ENCODE peak calls at places on chromosomes 16 and 17, in ten cellular contexts. Z is DND-41; S is transverse colon; I is spleen; U is A549; T is GM23248; V is ascending aorta; Y is CD8-positive, alpha-beta T cell; F is heart left ventricle; C is uterus. L is an unnamed sample. For H3K4me1, the result is how much of the 10 kb centered on the place peaks cover.

GRCh38 chr17:49180303-49180702 is 30.1 kb downstream of the GNGT2 start:
- DNase-seq in Z (peak), S (peak), I (peak), U (peak), T (peak), V (no peak), Y (peak), F (peak), C (peak), L (peak)

GRCh38 chr16:76268824-76269223 is 8.4 kb upstream of the CNTNAP4 start:
- DNase-seq in Z (no peak), S (no peak), I (no peak), U (no peak), T (no peak), V (no peak), Y (no peak), F (no peak), C (no peak), L (no peak)

GRCh38 chr16:84847554-84848415 is 28.0 kb downstream of the CRISPLD2 start:
- DNase-seq in Z (no peak), S (no peak), I (no peak), U (no peak), T (no peak), V (no peak), Y (no peak), F (peak), C (no peak), L (no peak)

GRCh38 chr16:88940196-88941050 is 36.6 kb downstream of the CBFA2T3 start:
- DNase-seq in Z (peak), S (no peak), I (peak), U (peak), T (peak), V (no peak), Y (no peak), F (peak), C (no peak), L (no peak)

GRCh38 chr17:77892469-77893143 is 65.9 kb upstream of the TNRC6C start:
- DNase-seq in Z (peak), S (no peak), I (peak), U (no peak), T (no peak), V (no peak), Y (no peak), F (peak), C (no peak), L (no peak)

GRCh38 chr16:81737885-81738536 is 41.1 kb upstream of the PLCG2 start:
- DNase-seq in Z (peak), S (peak), I (peak), U (peak), T (peak), V (no peak), Y (peak), F (peak), C (peak), L (peak)

GRCh38 chr17:47687328-47687690 is 6.7 kb upstream of the TBKBP1 start:
- DNase-seq in Z (no peak), S (no peak), I (no peak), U (no peak), T (no peak), V (no peak), Y (no peak), F (no peak), C (no peak), L (no peak)

GRCh38 chr16:3188925-3189825 is 1.2 kb downstream of the OR1F1 start:
- DNase-seq in Z (no peak), S (no peak), I (peak), U (peak), T (peak), V (no peak), Y (no peak), F (no peak), C (no peak), L (no peak)

GRCh38 chr16:47057631-47057996 is 84.1 kb upstream of the DNAJA2 start:
- DNase-seq in Z (no peak), S (no peak), I (no peak), U (no peak), T (no peak), V (no peak), Y (no peak), F (no peak), C (no peak), L (no peak)

GRCh38 chr17:10649031-10649430 is 8.1 kb downstream of the MYH3 start:
- DNase-seq in Z (no peak), S (no peak), I (no peak), U (no peak), T (peak), V (no peak), Y (no peak), F (no peak), C (no peak), L (no peak)

GRCh38 chr17:2695243-2695960 is 16.2 kb downstream of the CLUH start:
- DNase-seq in Z (peak), S (peak), I (peak), U (no peak), T (no peak), V (peak), Y (no peak), F (peak), C (no peak), L (peak)

GRCh38 chr17:83050651-83051422 is 28.6 kb upstream of the METRNL start:
- DNase-seq in Z (no peak), S (peak), I (no peak), U (no peak), T (peak), V (no peak), Y (no peak), F (peak), C (no peak), L (no peak)

GRCh38 chr17:36940313-36941264 is 3.3 kb downstream of the LHX1 start:
- DNase-seq in Z (no peak), S (no peak), I (no peak), U (no peak), T (no peak), V (no peak), Y (no peak), F (no peak), C (no peak), L (no peak)

GRCh38 chr17:82300707-82301270 is 16.6 kb downstream of the CD7 start:
- DNase-seq in Z (peak), S (peak), I (peak), U (peak), T (peak), V (no peak), Y (peak), F (peak), C (peak), L (peak)

GRCh38 chr17:59668816-59669215 is 38.4 kb downstream of the PTRH2 start:
- DNase-seq in Z (no peak), S (no peak), I (no peak), U (peak), T (peak), V (no peak), Y (no peak), F (no peak), C (no peak), L (no peak)

GRCh38 chr16:2428787-2429036 is 535 bp upstream of the CCNF start:
- DNase-seq in Z (no peak), S (no peak), I (no peak), U (no peak), T (no peak), V (no peak), Y (no peak), F (no peak), C (no peak), L (no peak)

GRCh38 chr17:33012522-33013033 is 20.9 kb downstream of the SPACA3 start:
- DNase-seq in Z (no peak), S (no peak), I (no peak), U (peak), T (peak), V (no peak), Y (no peak), F (no peak), C (no peak), L (no peak)

GRCh38 chr17:66549731-66550207 is 247.4 kb downstream of the PRKCA start:
- DNase-seq in Z (no peak), S (no peak), I (no peak), U (peak), T (peak), V (no peak), Y (no peak), F (no peak), C (no peak), L (no peak)

GRCh38 chr17:19002805-19003542 is 1.6 kb downstream of the FAM83G start:
- DNase-seq in Z (no peak), S (no peak), I (no peak), U (no peak), T (peak), V (no peak), Y (no peak), F (no peak), C (no peak), L (no peak)

GRCh38 chr17:18158022-18158600 is 25.5 kb upstream of the ALKBH5 start:
- DNase-seq in Z (no peak), S (peak), I (peak), U (peak), T (peak), V (peak), Y (peak), F (peak), C (peak), L (peak)

GRCh38 chr17:67245073-67245693 is at the start of gene HELZ:
- DNase-seq in Z (peak), S (peak), I (peak), U (peak), T (peak), V (no peak), Y (peak), F (peak), C (peak), L (peak)

GRCh38 chr17:9676742-9677387 is 31.5 kb downstream of the USP43 start:
- DNase-seq in Z (no peak), S (no peak), I (no peak), U (peak), T (peak), V (no peak), Y (no peak), F (no peak), C (no peak), L (no peak)

GRCh38 chr16:19119564-19119963 is 5.8 kb downstream of the ITPRIPL2 start:
- DNase-seq in Z (no peak), S (no peak), I (no peak), U (no peak), T (peak), V (no peak), Y (no peak), F (no peak), C (no peak), L (no peak)
- H3K4me3 ChIP-seq in Z (no peak), S (no peak), I (no peak), U (peak), T (peak), V (peak), Y (no peak), F (peak), C (peak), L (peak)

GRCh38 chr17:31531336-31532160 is 140.1 kb downstream of the RAB11FIP4 start:
- DNase-seq in Z (no peak), S (no peak), I (peak), U (no peak), T (no peak), V (no peak), Y (no peak), F (no peak), C (no peak), L (no peak)

GRCh38 chr17:31532161-31532515 is 140.7 kb downstream of the RAB11FIP4 start:
- DNase-seq in Z (no peak), S (no peak), I (peak), U (no peak), T (no peak), V (no peak), Y (no peak), F (no peak), C (no peak), L (no peak)

GRCh38 chr17:31534223-31534888 is 142.9 kb downstream of the RAB11FIP4 start:
- DNase-seq in Z (no peak), S (no peak), I (peak), U (no peak), T (peak), V (no peak), Y (no peak), F (no peak), C (no peak), L (no peak)

GRCh38 chr17:31533546-31534155 is 142.2 kb downstream of the RAB11FIP4 start:
- DNase-seq in Z (peak), S (no peak), I (peak), U (peak), T (peak), V (no peak), Y (no peak), F (no peak), C (peak), L (peak)

DNA sequence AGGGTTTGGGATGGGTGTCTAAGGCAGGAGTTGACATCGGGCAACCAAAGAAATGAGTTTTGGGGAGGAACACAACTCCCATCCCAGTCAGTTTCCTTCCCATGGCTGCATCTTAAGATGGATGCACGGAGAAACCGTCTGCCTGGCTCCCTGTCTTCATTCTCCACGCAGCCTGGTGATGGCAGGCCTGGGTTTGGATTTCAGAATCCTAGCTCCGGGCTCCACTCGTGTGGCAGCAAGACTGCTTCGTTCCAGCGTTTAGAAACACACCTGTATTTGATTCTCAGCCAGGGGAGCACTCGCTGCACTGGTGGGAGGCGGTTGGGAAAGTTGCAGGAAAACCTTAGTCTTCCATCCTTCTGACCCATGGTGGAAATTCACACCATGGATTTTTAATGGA is 141.1 kb downstream of the RAB11FIP4 start:
- DNase-seq in Z (no peak), S (no peak), I (peak), U (no peak), T (no peak), V (no peak), Y (no peak), F (no peak), C (no peak), L (no peak)
- H3K4me1 ChIP-seq in Z (under half), S (under half), I (under half), U (under half), T (under half), V (under half), Y (under half), F (under half), C (under half), L (under half)

DNA sequence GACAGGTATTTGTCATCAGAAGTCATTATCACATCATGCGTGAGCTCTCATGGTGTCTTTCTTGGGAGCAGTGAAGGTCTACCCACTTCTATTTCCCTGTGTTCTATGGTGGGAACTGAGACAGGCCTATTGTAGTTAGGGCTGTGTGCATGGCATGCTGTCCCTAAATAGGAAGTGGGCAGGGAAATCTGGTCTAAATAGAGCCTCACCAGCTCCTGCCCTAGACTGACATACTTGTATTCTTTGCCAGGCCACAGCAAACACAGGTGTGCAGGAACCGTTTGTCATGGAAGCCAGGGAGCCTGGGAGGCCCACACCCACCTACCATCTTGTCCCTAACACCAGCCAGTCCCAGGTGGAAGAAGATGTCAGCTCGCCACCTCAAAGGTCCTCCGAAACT is 10.1 kb downstream of the SLC7A6 start:
- DNase-seq in Z (no peak), S (no peak), I (no peak), U (no peak), T (no peak), V (no peak), Y (no peak), F (peak), C (no peak), L (no peak)
- H3K27ac ChIP-seq in Z (peak), S (no peak), I (no peak), U (no peak), T (no peak), V (peak), Y (peak), F (peak), C (no peak), L (peak)

DNA sequence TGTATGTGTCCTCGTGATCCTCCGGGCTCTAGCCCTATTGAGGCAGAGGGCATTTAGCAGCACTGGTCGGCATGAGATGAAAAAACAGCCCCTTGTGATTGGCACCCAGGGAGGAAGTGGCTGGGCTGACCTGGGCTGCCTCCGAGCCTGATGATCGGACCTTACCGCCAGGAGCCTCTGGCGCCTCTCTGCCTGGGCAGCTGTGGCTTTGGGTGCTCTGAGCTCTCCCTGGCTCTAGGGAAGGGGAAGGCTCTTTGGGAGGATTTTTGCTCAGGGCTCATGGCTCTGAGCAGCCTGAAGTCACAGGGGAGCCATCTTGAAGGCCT is 7.1 kb downstream of the CYGB start:
- DNase-seq in Z (no peak), S (no peak), I (no peak), U (no peak), T (no peak), V (no peak), Y (no peak), F (no peak), C (no peak), L (no peak)
- H3K4me3 ChIP-seq in Z (no peak), S (no peak), I (no peak), U (no peak), T (no peak), V (no peak), Y (no peak), F (no peak), C (no peak), L (no peak)

DNA sequence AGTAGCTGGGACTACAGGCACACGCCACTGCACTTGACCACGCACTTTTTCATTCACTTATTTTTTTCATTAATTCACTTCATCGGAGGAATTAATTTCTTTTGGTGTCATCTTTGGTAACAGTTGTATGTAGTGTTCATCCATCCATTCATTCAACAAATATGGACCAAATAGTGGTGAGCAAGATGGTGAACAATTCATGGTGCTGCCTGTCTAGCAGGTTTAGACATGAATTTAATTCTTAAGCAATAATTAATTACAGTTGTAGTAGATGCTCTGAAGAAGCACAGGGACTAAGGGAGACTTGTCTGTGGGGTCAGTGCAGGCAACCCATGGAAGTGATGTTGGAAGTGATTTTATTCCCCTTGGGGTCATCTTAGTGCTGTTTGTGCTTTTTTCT is 22.4 kb downstream of the GDE1 start:
- DNase-seq in Z (no peak), S (no peak), I (no peak), U (no peak), T (no peak), V (no peak), Y (no peak), F (no peak), C (no peak), L (no peak)
- H3K4me1 ChIP-seq in Z (under half), S (under half), I (under half), U (under half), T (under half), V (under half), Y (under half), F (under half), C (under half), L (under half)

DNA sequence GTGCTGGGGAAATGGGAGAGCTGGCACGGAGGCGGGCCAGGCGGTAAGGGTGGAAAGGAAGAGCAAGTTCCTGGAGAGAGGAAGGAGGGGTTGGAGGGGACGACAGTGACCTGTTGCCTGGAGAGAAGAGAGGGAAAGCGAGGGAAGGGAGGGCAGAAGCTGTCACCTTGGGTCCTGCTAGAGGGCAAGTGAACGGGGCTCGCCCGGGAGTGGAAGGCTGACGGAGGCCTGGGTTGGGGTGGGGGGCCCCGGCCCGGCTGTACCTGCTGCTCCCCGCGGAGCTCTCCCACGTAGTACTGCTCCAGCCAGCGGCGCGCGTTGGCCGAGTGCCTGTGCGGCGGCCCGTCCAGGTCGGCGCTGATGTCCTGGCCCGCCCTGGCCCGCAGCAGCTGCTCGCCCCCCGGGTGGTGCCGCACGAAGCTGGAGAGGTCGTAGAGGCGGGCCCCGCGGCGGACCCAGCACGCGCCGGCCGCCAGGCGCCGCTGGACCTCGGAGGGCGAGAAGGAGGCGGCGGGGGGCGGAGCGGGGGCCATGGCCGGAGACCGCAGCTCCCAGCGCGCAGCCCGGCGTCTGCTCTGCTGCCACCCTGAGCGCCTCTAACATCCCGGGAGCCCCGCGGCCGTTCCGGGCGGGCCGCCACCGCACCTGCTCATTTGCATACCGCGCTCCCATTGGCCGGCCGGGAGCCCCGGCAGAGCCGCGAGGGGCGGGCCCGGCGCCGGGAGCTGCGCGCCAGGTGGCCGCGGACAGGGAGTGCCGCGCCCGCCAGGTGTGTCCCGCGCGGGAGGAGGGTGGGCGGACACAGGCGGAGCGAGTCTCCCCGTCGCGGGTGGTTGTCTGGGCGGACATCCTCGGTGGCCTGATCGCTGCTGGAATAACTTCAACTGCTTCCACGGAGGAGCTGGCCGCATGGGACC is at the start of gene FA2H:
- DNase-seq in Z (peak), S (peak), I (peak), U (peak), T (peak), V (no peak), Y (peak), F (peak), C (peak), L (peak)
- H3K27ac ChIP-seq in Z (no peak), S (peak), I (no peak), U (peak), T (no peak), V (no peak), Y (no peak), F (no peak), C (no peak), L (peak)